ENCODE peak calls at places on chromosomes 13 and 19, in seven cellular contexts. G is esophagus squamous epithelium, U is dorsolateral prefrontal cortex, F is thyroid gland, D is AG09319, A is body of pancreas, I is endothelial cell. W is an unnamed sample.

GRCh38 chr13:39321578-39321977 is 281.4 kb downstream of the LHFPL6 start:
- DNase-seq in D (peak), I (no peak), A (no peak), F (no peak), G (no peak), U (no peak), W (no peak)

GRCh38 chr13:48680756-48681392 is 27.1 kb downstream of the CYSLTR2 start:
- DNase-seq in A (no peak), U (no peak), G (no peak), F (no peak), D (no peak), I (no peak), W (no peak)

GRCh38 chr19:51122112-51122981 is 2.4 kb upstream of the SIGLEC9 start:
- DNase-seq in G (no peak), I (no peak), D (no peak), U (no peak), A (no peak), F (no peak), W (no peak)

GRCh38 chr19:35790981-35791813 is 15.8 kb downstream of the ARHGAP33 start:
- DNase-seq in G (no peak), F (peak), I (no peak), D (no peak), U (peak), A (peak), W (no peak)

GRCh38 chr13:48730971-48731658 is 77.4 kb downstream of the CYSLTR2 start:
- DNase-seq in I (no peak), A (no peak), U (no peak), F (no peak), G (no peak), D (no peak), W (no peak)

GRCh38 chr13:51541809-51542258 is 42.4 kb upstream of the WDFY2 start:
- DNase-seq in G (no peak), D (no peak), I (no peak), A (peak), F (peak), U (no peak), W (no peak)

GRCh38 chr19:31513841-31514240 is 164.6 kb upstream of the TSHZ3 start:
- DNase-seq in G (no peak), F (no peak), D (no peak), I (no peak), U (no peak), A (no peak), W (no peak)

GRCh38 chr19:3338541-3339181 is 27.7 kb upstream of the NFIC start:
- DNase-seq in D (no peak), F (peak), U (no peak), G (no peak), A (peak), I (no peak), W (no peak)

GRCh38 chr19:15253513-15253912 is 21.3 kb upstream of the EPHX3 start:
- DNase-seq in D (no peak), A (no peak), I (no peak), G (no peak), U (no peak), F (no peak), W (no peak)

GRCh38 chr13:35484384-35484783 is 7.9 kb upstream of the MAB21L1 start:
- DNase-seq in D (no peak), F (no peak), I (no peak), G (no peak), A (no peak), U (no peak), W (no peak)

GRCh38 chr19:6126335-6126974 is 9.0 kb upstream of the ACSBG2 start:
- DNase-seq in D (no peak), G (no peak), F (no peak), U (no peak), I (no peak), A (no peak), W (no peak)

GRCh38 chr19:16824658-16825311 is 4.4 kb upstream of the SIN3B start:
- DNase-seq in U (no peak), G (no peak), A (no peak), I (no peak), D (no peak), F (no peak), W (no peak)

GRCh38 chr19:39998511-39998910 is 1.7 kb downstream of the ZNF546 start:
- DNase-seq in U (no peak), I (no peak), G (no peak), F (no peak), D (no peak), A (no peak), W (no peak)

GRCh38 chr13:23321534-23322241 is 111.8 kb downstream of the SACS start:
- DNase-seq in A (peak), U (no peak), F (no peak), I (no peak), G (no peak), D (peak), W (no peak)

GRCh38 chr13:100636441-100636840 is 38.2 kb downstream of the TMTC4 start:
- DNase-seq in D (no peak), G (no peak), A (no peak), U (no peak), I (no peak), F (no peak), W (no peak)

GRCh38 chr13:61144834-61145593 is 270.6 kb downstream of the PCDH20 start:
- DNase-seq in F (no peak), D (no peak), A (no peak), U (no peak), I (no peak), G (no peak), W (no peak)

GRCh38 chr13:92488249-92488845 is 738.3 kb upstream of the GPC6 start:
- DNase-seq in G (no peak), I (no peak), D (no peak), U (no peak), A (no peak), F (no peak), W (no peak)

GRCh38 chr13:36515466-36515865 is 83.2 kb downstream of the CCNA1 start:
- DNase-seq in A (no peak), I (no peak), D (no peak), U (no peak), F (no peak), G (no peak), W (no peak)

GRCh38 chr19:49472936-49473335 is 1.1 kb upstream of the FLT3LG start:
- DNase-seq in D (no peak), G (no peak), A (no peak), I (no peak), F (no peak), U (no peak), W (no peak)

GRCh38 chr19:7327802-7328201 is 20.9 kb upstream of the ARHGEF18 start:
- DNase-seq in D (no peak), F (no peak), A (no peak), G (no peak), U (no peak), I (no peak), W (no peak)
- TF ChIP-seq CTCF in D (no peak), F (no peak), A (no peak), G (no peak), U (no peak), I (no peak), W (no peak)

GRCh38 chr19:54674021-54674617 is 11.3 kb downstream of the LILRB4 start:
- DNase-seq in A (no peak), G (no peak), D (no peak), I (no peak), F (no peak), U (no peak), W (no peak)
- TF ChIP-seq CTCF in A (no peak), G (peak), D (peak), I (peak), F (no peak), U (peak), W (peak)

GRCh38 chr19:283395-283794 is 7.8 kb downstream of the PLPP2 start:
- DNase-seq in D (no peak), U (no peak), G (no peak), F (no peak), I (no peak), A (no peak), W (no peak)

GRCh38 chr19:280541-281007 is 10.6 kb downstream of the PLPP2 start:
- DNase-seq in A (no peak), G (no peak), U (no peak), I (no peak), F (no peak), D (no peak), W (no peak)

GRCh38 chr19:282501-282900 is 8.7 kb downstream of the PLPP2 start:
- DNase-seq in A (no peak), D (no peak), G (no peak), U (no peak), I (no peak), F (no peak), W (no peak)

GRCh38 chr19:281156-281853 is 9.9 kb downstream of the PLPP2 start:
- DNase-seq in F (no peak), U (no peak), D (no peak), A (no peak), G (no peak), I (no peak), W (no peak)

GRCh38 chr19:281992-282391 is 9.2 kb downstream of the PLPP2 start:
- DNase-seq in F (no peak), U (no peak), D (no peak), A (no peak), I (no peak), G (no peak), W (no peak)
- TF ChIP-seq CTCF in F (no peak), U (no peak), D (no peak), A (no peak), I (no peak), G (no peak), W (no peak)

GRCh38 chr13:43304945-43305344 is 281.6 kb downstream of the DNAJC15 start:
- DNase-seq in G (no peak), U (no peak), F (no peak), A (no peak), I (no peak), D (no peak), W (no peak)

GRCh38 chr13:43301341-43301969 is 278.1 kb downstream of the DNAJC15 start:
- DNase-seq in G (no peak), U (no peak), D (no peak), A (no peak), F (no peak), I (no peak), W (no peak)

GRCh38 chr13:43304449-43304848 is 281.1 kb downstream of the DNAJC15 start:
- DNase-seq in D (no peak), I (no peak), U (no peak), G (no peak), A (no peak), F (no peak), W (no peak)

GRCh38 chr13:43305416-43305815 is 282.0 kb downstream of the DNAJC15 start:
- DNase-seq in I (no peak), G (no peak), F (no peak), U (no peak), D (no peak), A (no peak), W (no peak)

GRCh38 chr13:43303040-43303729 is 279.8 kb downstream of the DNAJC15 start:
- DNase-seq in G (no peak), F (peak), I (peak), U (peak), D (peak), A (peak), W (peak)
- TF ChIP-seq CTCF in G (peak), F (peak), I (no peak), U (peak), D (peak), A (peak), W (peak)

W was measured in neural crest cell.